ENCODE peak calls at places on chromosomes 7 and 10, in eight cellular contexts. W is NCI-H2029; A is stimulated activated CD4-positive, alpha-beta T cell treated with anti-CD3 and anti-CD28 coated beads, Interleukin-15, amount 100 ng/mL, for 48 hours; G is COLO829; P is GM10248; D is iris pigment epithelial cell; V is hippocampal formation; U is mucosa of gallbladder. B is an unnamed sample.

GRCh38 chr10:52465202-52465601 is 151.1 kb downstream of the DKK1 start:
- DNase-seq in W (no peak), A (no peak), G (no peak), P (no peak), D (no peak), V (no peak), U (no peak), B (no peak)

GRCh38 chr10:77637986-77638765 is 568 bp upstream of the KCNMA1 start:
- DNase-seq in W (peak; percentile 8), A (no peak), G (no peak), P (no peak), D (peak; percentile 67), V (no peak), U (no peak), B (no peak)

GRCh38 chr7:80581472-80581871 is 57.0 kb upstream of the CD36 start:
- DNase-seq in W (no peak), A (no peak), G (no peak), P (no peak), D (peak; percentile 45), V (no peak), U (no peak), B (no peak)

GRCh38 chr10:96830511-96831199 is 1.4 kb upstream of the LCOR start:
- DNase-seq in W (peak; percentile 30), A (peak; percentile 72), G (peak; percentile 14), P (peak; percentile 68), D (peak; percentile 68), V (peak; percentile 7), U (peak; percentile 84), B (peak; percentile 83)

GRCh38 chr10:12929381-12929780 is 72.1 kb downstream of the CCDC3 start:
- DNase-seq in W (no peak), A (no peak), G (no peak), P (no peak), D (no peak), V (no peak), U (no peak), B (no peak)

GRCh38 chr7:150322114-150322832 is 882 bp upstream of the LRRC61 start:
- DNase-seq in W (peak; percentile 54), A (peak; percentile 65), G (no peak), P (no peak), D (no peak), V (no peak), U (no peak), B (no peak)

GRCh38 chr7:34165927-34166550 is 260.7 kb downstream of the BMPER start:
- DNase-seq in W (peak; percentile 11), A (no peak), G (peak; percentile 51), P (no peak), D (peak; percentile 50), V (no peak), U (no peak), B (no peak)

GRCh38 chr10:71478966-71479365 is 82.2 kb downstream of the CDH23 start:
- DNase-seq in W (no peak), A (no peak), G (no peak), P (no peak), D (no peak), V (no peak), U (no peak), B (no peak)

GRCh38 chr10:71266147-71266917 is 52.7 kb upstream of the SLC29A3 start:
- DNase-seq in W (peak; percentile 25), A (no peak), G (no peak), P (no peak), D (peak; percentile 18), V (no peak), U (peak; percentile 52), B (peak; percentile 81)